ENCODE peak calls at places on chromosomes 16 and 17, in nine cellular contexts. J is tibial nerve, F is A549, I is ovary, N is esophagus muscularis mucosa, R is transverse colon, H is HepG2, M is upper lobe of left lung, B is stomach. O is an unnamed sample.

GRCh38 chr16:12255919-12256665 is 279.6 kb downstream of the SNX29 start:
- DNase-seq in B (no peak), M (no peak), N (no peak), H (no peak), I (no peak), F (no peak), R (no peak), J (no peak), O (no peak)

GRCh38 chr17:19327039-19327776 is 35.3 kb downstream of the B9D1 start:
- DNase-seq in H (no peak), R (no peak), B (no peak), M (peak), I (no peak), J (no peak), F (peak), N (no peak), O (peak)

GRCh38 chr17:57946798-57947358 is 8.3 kb downstream of the CUEDC1 start:
- DNase-seq in F (peak), N (no peak), R (peak), H (peak), J (no peak), M (peak), I (peak), B (peak), O (peak)

GRCh38 chr16:89360760-89361435 is 129.5 kb downstream of the ANKRD11 start:
- DNase-seq in F (no peak), R (peak), I (no peak), M (peak), B (peak), H (no peak), N (no peak), J (no peak), O (no peak)

GRCh38 chr17:74296548-74296936 is 22.5 kb downstream of the DNAI2 start:
- DNase-seq in R (peak), F (peak), I (peak), N (no peak), B (peak), M (peak), H (peak), J (peak), O (peak)

GRCh38 chr17:7043544-7044268 is at the start of gene SLC16A11:
- DNase-seq in N (no peak), M (peak), H (no peak), R (peak), J (no peak), I (no peak), F (no peak), B (peak), O (no peak)

GRCh38 chr16:87698241-87698640 is 67.5 kb downstream of the KLHDC4 start:
- DNase-seq in I (no peak), H (no peak), F (no peak), B (no peak), N (no peak), R (no peak), J (no peak), M (no peak), O (no peak)

GRCh38 chr16:84434800-84435199 is 66.5 kb downstream of the ATP2C2 start:
- DNase-seq in M (no peak), F (no peak), R (peak), J (no peak), B (no peak), I (no peak), N (no peak), H (no peak), O (no peak)

GRCh38 chr17:81285179-81285878 is 9.8 kb downstream of the SLC38A10 start:
- DNase-seq in I (no peak), H (no peak), J (peak), F (no peak), B (peak), M (peak), N (peak), R (peak), O (peak)

GRCh38 chr16:57147381-57148191 is 38.3 kb downstream of the PSME3IP1 start:
- DNase-seq in F (no peak), B (no peak), H (no peak), R (no peak), J (no peak), I (no peak), M (peak), N (no peak), O (peak)

GRCh38 chr17:19867094-19867653 is 562 bp downstream of the ULK2 start:
- DNase-seq in H (peak), M (peak), B (peak), R (peak), J (peak), I (peak), F (peak), N (no peak), O (peak)

GRCh38 chr17:27535975-27536374 is 79.7 kb downstream of the KSR1 start:
- DNase-seq in B (no peak), N (no peak), I (no peak), H (no peak), R (no peak), F (no peak), M (no peak), J (no peak), O (no peak)

GRCh38 chr16:84633622-84634021 is 14.7 kb upstream of the KLHL36 start:
- DNase-seq in I (peak), F (no peak), B (peak), H (no peak), R (no peak), J (peak), M (peak), N (no peak), O (peak)

GRCh38 chr16:87924041-87924851 is 12.1 kb downstream of the CA5A start:
- DNase-seq in F (no peak), I (no peak), N (no peak), J (no peak), R (peak), M (no peak), H (no peak), B (no peak), O (no peak)

GRCh38 chr17:77377836-77378235 is 237.1 kb downstream of the SEC14L1 start:
- DNase-seq in R (no peak), H (no peak), B (no peak), M (no peak), N (no peak), F (no peak), J (no peak), I (peak), O (no peak)

GRCh38 chr16:86466695-86467406 is 43.5 kb upstream of the FOXF1 start:
- DNase-seq in F (no peak), B (no peak), J (no peak), M (no peak), N (no peak), H (no peak), R (peak), I (no peak), O (peak)

GRCh38 chr17:47718634-47719405 is 14.2 kb upstream of the TBX21 start:
- DNase-seq in J (no peak), H (no peak), F (no peak), I (no peak), R (no peak), B (no peak), M (no peak), N (no peak), O (no peak)

GRCh38 chr17:47717845-47718621 is 15.0 kb upstream of the TBX21 start:
- DNase-seq in H (no peak), F (no peak), J (no peak), R (no peak), I (no peak), B (no peak), M (no peak), N (no peak), O (no peak)

GRCh38 chr17:47715669-47716325 is 17.2 kb upstream of the TBX21 start:
- DNase-seq in J (no peak), B (no peak), I (no peak), F (no peak), R (no peak), M (no peak), H (no peak), N (no peak), O (no peak)

GRCh38 chr17:47716381-47716780 is 16.7 kb upstream of the TBX21 start:
- DNase-seq in B (no peak), R (no peak), N (no peak), M (no peak), J (no peak), I (no peak), H (no peak), F (no peak), O (no peak)

DNA sequence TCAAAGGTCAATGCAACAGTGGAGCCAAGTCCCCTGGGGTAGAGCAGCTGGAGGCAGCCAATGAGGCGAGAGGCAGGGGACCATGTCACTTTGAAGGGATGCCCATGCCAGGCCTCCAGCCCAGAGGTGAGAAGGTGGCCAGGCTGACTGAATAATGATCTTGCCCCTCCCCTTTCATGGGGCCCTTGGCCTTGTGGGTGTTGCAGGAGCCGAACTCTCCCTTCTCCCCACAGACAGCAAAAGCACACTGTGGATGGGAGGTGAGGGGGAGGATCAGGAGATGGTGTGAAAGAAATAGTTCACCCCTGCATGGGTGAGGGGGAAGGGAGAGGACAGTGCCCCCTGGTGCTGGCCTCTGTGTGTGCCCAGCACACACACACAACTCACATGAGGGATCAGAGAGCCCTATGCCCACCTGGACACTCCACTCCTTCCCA is 15.8 kb upstream of the TBX21 start:
- DNase-seq in N (no peak), M (no peak), J (no peak), F (no peak), B (no peak), R (no peak), H (no peak), I (no peak), O (no peak)
- H3K27ac ChIP-seq in N (no peak), M (no peak), J (no peak), F (no peak), B (no peak), R (no peak), H (no peak), I (no peak), O (no peak)

GRCh38 chr17:42333053-42333452 is 44.8 kb downstream of the STAT5A start:
- DNase-seq in N (no peak), F (no peak), R (no peak), B (no peak), I (no peak), M (no peak), H (no peak), J (no peak), O (no peak)
- TF ChIP-seq EP300 in N (no peak), F (no peak), R (no peak), B (no peak), I (no peak), M (no peak), H (no peak), J (no peak), O (no peak)

GRCh38 chr16:71723537-71724319 is 773 bp downstream of the PHLPP2 start:
- DNase-seq in F (peak), J (peak), R (peak), H (peak), I (peak), M (peak), N (no peak), B (peak), O (peak)
- TF ChIP-seq POLR2A in F (peak), J (peak), R (peak), H (peak), I (peak), M (peak), N (no peak), B (no peak), O (no peak)

DNA sequence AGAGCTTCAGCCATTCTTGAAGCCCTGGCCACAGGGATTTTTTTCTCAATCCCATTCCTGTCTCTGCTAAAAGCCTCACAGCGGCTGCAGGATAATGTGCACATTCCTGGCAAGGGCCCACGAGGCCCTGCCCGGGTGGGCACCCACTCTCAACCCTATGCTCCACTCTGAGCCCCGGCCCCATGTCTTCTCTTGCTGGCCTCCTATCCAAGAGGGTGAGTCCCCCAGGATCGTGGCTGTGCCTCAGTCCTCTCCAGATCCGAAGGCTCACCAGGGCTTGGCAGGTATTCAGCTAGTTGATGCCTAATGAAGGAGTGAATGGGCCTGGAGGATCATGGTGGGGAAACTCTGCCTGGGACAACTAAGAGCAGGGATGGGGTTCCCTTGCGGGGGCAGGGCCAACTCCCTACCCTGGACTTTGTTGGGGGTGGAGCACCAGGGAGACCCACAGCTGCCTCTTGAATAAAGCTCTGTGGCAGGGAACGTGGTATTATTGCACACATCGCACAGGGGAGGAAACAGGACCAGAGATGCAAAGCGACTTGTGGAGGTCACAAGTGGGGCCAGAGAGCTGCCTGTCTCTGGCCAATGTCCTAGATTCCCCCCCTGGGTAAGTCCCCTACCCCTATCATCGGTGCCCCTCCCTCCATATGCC is 5.4 kb downstream of the ARHGAP27 start:
- DNase-seq in N (no peak), R (no peak), I (no peak), H (no peak), F (no peak), B (no peak), M (no peak), J (no peak), O (no peak)
- H3K27ac ChIP-seq in N (no peak), R (no peak), I (no peak), H (no peak), F (no peak), B (no peak), M (no peak), J (no peak), O (no peak)

GRCh38 chr17:51601622-51602261 is 341.4 kb downstream of the UTP18 start:
- DNase-seq in N (peak), H (no peak), J (no peak), I (no peak), B (no peak), F (no peak), R (no peak), M (no peak), O (no peak)
- TF ChIP-seq EP300 in N (no peak), H (no peak), J (no peak), I (no peak), B (no peak), F (no peak), R (no peak), M (no peak), O (no peak)

GRCh38 chr17:63927464-63928171 is 4.5 kb downstream of the CD79B start:
- DNase-seq in N (no peak), J (no peak), F (no peak), R (no peak), H (no peak), M (no peak), B (no peak), I (no peak), O (no peak)
- TF ChIP-seq POLR2A in N (no peak), J (no peak), F (no peak), R (no peak), H (no peak), M (no peak), B (no peak), I (no peak), O (no peak)

GRCh38 chr17:63840591-63841349 is 1.7 kb downstream of the SMARCD2 start:
- DNase-seq in B (no peak), I (no peak), R (no peak), N (no peak), J (no peak), H (no peak), F (no peak), M (no peak), O (no peak)
- H3K27ac ChIP-seq in B (peak), I (peak), R (peak), N (peak), J (peak), H (peak), F (peak), M (peak), O (peak)

GRCh38 chr16:51337662-51338061 is 186.6 kb upstream of the SALL1 start:
- DNase-seq in F (no peak), N (no peak), B (no peak), J (no peak), R (no peak), M (no peak), I (no peak), H (peak), O (no peak)

DNA sequence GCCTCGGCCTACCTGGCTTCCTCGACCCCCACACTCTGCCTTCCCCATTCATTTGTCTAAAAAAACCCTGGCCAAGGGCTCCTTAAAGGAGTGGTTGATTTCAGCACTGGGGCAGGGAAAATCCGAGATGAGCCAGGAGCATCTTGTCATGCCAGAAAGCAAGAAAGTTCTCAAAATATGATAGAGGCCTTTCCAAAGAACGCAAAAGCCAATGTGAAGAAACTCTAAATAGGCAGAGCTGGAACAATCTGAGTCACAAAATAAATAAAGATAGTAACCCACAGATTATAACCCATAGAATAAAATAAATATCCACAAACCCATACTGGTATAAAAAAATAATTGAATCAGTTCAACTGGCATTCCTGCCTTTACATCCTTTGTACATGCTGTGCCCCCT is 192.3 kb upstream of the SALL1 start:
- DNase-seq in N (no peak), H (no peak), B (no peak), F (no peak), J (no peak), M (no peak), R (no peak), I (no peak), O (no peak)
- TF ChIP-seq EP300 in N (no peak), H (no peak), B (no peak), F (no peak), J (no peak), M (no peak), R (no peak), I (no peak), O (no peak)

DNA sequence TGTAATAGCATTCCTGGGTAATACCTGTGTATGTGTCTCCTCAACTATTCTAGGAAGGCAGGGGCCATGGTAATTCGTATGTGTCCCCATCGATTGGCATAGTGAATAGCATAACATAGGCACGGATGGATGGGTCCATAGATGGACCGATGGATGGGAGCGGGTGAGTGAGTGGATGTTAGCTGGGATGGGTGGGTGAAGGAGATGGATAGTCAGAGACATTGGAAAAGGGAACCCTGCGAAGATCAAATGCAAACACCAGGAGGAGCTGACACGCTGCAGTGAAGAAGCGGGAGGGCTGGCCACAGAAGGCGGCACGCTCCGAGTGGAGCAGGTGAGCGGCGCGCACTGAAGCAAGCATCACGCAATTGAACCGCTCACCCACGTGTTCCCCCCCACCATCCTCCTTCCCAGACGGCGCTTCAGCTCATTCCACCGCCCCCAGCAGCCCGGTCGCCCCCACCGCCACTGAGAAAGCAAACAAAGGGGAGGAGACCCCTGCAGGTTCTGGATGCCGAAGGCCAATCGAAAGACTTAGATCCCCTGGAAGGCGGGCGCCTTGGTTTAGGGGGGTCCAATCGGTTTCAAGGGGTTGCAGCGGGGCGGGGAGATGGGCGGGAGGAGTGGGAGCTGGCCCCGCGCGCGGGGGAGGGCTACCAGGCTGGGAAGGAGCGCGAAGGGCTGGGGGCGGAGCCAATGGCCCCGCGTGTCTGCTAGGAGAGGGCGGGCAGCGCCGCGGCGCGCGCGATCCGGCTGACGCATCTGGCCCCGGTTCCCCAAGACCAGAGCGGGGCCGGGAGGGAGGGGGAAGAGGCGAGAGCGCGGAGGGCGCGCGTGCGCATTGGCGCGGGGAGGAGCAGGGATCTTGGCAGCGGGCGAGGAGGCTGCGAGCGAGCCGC is at the start of gene ARRB2:
- DNase-seq in F (peak), R (peak), H (peak), M (peak), I (peak), N (peak), B (peak), J (peak), O (peak)
- TF ChIP-seq POLR2A in F (peak), R (peak), H (peak), M (no peak), I (no peak), N (no peak), B (no peak), J (peak), O (no peak)